ENCODE peak calls at places on chromosomes 4 and X, in eight cellular contexts. I is suprapubic skin, X is sigmoid colon, C is gastrocnemius medialis, A is transverse colon, K is HepG2, F is tibial nerve, H is prostate gland. Z is an unnamed sample.

GRCh38 chr4:14345356-14345775 is 656.9 kb upstream of the CPEB2 start:
- DNase-seq in H (no peak), A (no peak), I (no peak), X (no peak), F (peak; percentile 13), K (no peak), C (no peak), Z (no peak)

GRCh38 chr4:148030486-148030885 is 298.6 kb downstream of the ARHGAP10 start:
- DNase-seq in K (no peak), C (no peak), H (no peak), I (no peak), F (no peak), A (no peak), X (no peak), Z (no peak)

GRCh38 chr4:138659640-138660325 is 355.8 kb upstream of the NOCT start:
- DNase-seq in K (no peak), F (no peak), A (no peak), H (no peak), C (no peak), X (no peak), I (no peak), Z (no peak)

GRCh38 chr4:15544196-15544730 is 74.6 kb downstream of the CC2D2A start:
- DNase-seq in I (no peak), F (no peak), H (no peak), X (no peak), A (no peak), K (no peak), C (no peak), Z (no peak)

GRCh38 chr4:123278755-123279154 is 117.8 kb upstream of the SPRY1 start:
- DNase-seq in K (no peak), H (no peak), X (no peak), F (no peak), C (no peak), I (no peak), A (no peak), Z (no peak)

GRCh38 chr4:87050596-87050995 is 115.8 kb downstream of the AFF1 start:
- DNase-seq in A (no peak), F (peak; percentile 58), H (no peak), I (no peak), K (no peak), X (no peak), C (no peak), Z (no peak)

GRCh38 chr4:5050520-5050955 is 742 bp upstream of the STK32B start:
- DNase-seq in X (peak; percentile 87), F (peak; percentile 53), K (peak; percentile 46), H (peak; percentile 43), I (peak; percentile 86), A (peak; percentile 54), C (peak; percentile 35), Z (peak; percentile 77)

GRCh38 chrX:118702741-118703140 is 24.7 kb upstream of the IL13RA1 start:
- DNase-seq in H (no peak), F (no peak), A (no peak), I (no peak), K (peak; percentile 73), C (no peak), X (no peak), Z (no peak)

GRCh38 chr4:189786447-189786846 is 154.2 kb upstream of the FRG1 start:
- DNase-seq in K (no peak), A (no peak), F (no peak), C (no peak), X (no peak), H (no peak), I (no peak), Z (no peak)

GRCh38 chr4:44415251-44415650 is 33.4 kb downstream of the KCTD8 start:
- DNase-seq in I (no peak), F (no peak), H (no peak), A (no peak), X (no peak), C (no peak), K (no peak), Z (no peak)

GRCh38 chrX:31136144-31136572 is 64.3 kb upstream of the FTHL17 start:
- DNase-seq in I (no peak), H (no peak), X (no peak), A (no peak), K (no peak), C (no peak), F (no peak), Z (no peak)

GRCh38 chr4:84673475-84674230 is 90.7 kb downstream of the CDS1 start:
- DNase-seq in H (no peak), K (no peak), X (no peak), F (no peak), I (no peak), C (no peak), A (no peak), Z (no peak)

GRCh38 chrX:68045008-68045577 is 388.2 kb downstream of the OPHN1 start:
- DNase-seq in I (no peak), F (no peak), K (no peak), C (no peak), X (no peak), H (no peak), A (no peak), Z (no peak)

GRCh38 chrX:147405764-147406163 is 506.0 kb upstream of the FMR1 start:
- DNase-seq in F (no peak), H (no peak), X (peak; percentile 54), K (no peak), C (no peak), A (no peak), I (no peak), Z (no peak)

GRCh38 chrX:47530054-47530453 is 31.0 kb upstream of the ARAF start:
- DNase-seq in H (no peak), K (no peak), F (no peak), X (peak; percentile 3), A (no peak), I (no peak), C (no peak), Z (no peak)

GRCh38 chrX:41541381-41541780 is 94.2 kb downstream of the NYX start:
- DNase-seq in A (no peak), F (no peak), I (no peak), K (no peak), X (no peak), H (no peak), C (no peak), Z (no peak)

DNA sequence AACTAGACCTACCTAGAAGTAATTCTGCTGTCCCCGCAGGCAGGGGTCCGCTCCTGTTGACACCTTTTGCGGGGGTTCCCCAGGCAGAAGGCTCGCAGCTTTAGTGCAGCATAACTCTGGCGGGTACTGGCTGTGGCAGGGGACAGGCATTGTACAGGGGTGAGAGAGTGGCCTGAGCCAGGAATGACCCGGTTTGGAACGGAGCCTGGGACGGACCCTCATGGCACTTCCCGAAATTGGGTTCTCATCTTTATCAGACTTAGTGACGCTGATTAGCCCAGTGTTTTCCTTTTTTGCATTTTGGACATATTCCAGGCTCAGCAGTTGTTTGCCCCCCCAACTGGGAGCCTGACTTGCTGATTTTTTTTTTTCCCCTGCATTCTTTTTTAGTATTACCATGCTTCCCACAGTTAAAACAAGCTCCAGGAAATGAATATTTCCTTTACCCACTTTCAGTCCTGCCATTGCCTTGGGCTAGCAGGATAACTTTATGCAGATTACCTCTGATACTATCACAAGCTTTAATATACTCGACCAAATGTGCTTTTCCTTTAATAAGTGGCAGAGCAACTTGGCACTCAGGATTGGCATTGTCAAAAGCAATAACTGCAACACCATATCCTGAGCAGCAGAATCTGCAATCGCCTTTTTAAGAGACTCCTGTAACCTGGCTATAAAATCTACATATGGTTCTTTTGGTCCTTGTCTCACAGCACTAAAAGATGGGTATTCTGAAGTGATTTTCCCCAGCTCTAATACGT is 55.9 kb upstream of the WDR1 start:
- DNase-seq in C (no peak), K (no peak), H (peak; percentile 11), F (no peak), I (no peak), A (no peak), X (no peak), Z (no peak)
- H3K27ac ChIP-seq in C (peak overlapping the region; percentile 77), K (no peak overlapping the region), H (peak overlapping the region; percentile 57), F (no peak overlapping the region), I (peak overlapping the region; percentile 6), A (peak overlapping the region; percentile 67), X (peak overlapping the region; percentile 82), Z (peak overlapping the region; percentile 43)

DNA sequence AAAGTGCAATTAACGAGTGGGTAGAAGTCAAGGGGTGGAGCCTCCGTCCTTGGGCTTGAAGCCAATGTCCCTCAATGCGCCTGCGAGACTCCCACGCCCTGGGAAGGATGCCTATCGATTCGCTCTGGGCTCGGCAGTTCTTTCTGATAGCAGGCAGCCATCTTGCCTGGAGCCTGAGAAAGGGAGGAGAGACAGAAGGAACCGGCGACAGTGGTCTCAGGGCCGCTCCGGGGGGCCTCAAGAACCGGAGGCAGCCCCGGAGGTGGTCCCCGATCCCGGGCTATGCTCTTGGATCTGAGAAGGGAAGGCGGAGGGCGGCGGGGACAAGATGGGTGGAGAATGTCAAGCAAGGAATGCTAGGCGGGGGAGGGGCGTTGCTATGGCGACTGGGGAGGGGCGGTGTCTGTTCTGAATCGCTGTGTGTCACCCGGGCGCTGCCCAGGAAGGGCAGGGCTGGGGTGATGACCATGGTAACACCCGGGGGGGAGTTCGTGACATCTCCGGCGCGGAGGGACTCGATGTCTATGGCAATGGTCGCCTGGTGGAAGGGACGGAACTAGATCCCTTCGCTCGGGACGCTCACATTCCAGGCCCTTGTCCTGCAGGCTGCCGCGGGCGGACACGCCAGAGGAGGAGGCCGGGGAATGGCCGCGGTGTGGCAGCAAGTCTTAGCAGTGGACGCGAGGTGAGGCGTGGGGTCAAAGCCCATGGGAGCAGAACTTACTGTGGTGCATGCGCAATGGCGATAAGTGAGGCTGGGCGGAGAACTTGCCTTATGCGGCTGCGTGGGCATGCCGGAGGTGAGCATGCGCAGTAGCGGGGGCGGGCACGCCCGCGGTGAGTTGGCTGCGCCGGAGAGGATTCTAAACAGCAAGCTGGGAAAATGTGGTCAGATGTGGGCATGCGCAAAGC is at the start of gene WDR13:
- DNase-seq in F (peak; percentile 85), I (peak; percentile 92), C (peak; percentile 90), A (peak; percentile 94), X (peak; percentile 95), H (peak; percentile 86), K (peak; percentile 84), Z (peak; percentile 91)
- TF ChIP-seq POLR2A in F (no peak), I (no peak), C (peak; percentile 61), A (peak; percentile 75), X (peak; percentile 46), H (peak; percentile 58), K (peak; percentile 88), Z (no peak)

GRCh38 chr4:38950159-38950558 is 82.0 kb downstream of the TMEM156 start:
- DNase-seq in F (no peak), K (no peak), I (no peak), H (no peak), C (no peak), A (no peak), X (no peak), Z (no peak)
- H3K4me1 ChIP-seq in F (peaks cover 12% of the 10 kb centered on the region), K (peaks cover 16% of the 10 kb centered on the region), I (peaks cover 3% of the 10 kb centered on the region), H (peaks cover 3% of the 10 kb centered on the region), C (peaks cover 3% of the 10 kb centered on the region), A (peaks cover 22% of the 10 kb centered on the region), X (peaks cover 63% of the 10 kb centered on the region), Z (no peaks in the 10 kb centered on the region)

DNA sequence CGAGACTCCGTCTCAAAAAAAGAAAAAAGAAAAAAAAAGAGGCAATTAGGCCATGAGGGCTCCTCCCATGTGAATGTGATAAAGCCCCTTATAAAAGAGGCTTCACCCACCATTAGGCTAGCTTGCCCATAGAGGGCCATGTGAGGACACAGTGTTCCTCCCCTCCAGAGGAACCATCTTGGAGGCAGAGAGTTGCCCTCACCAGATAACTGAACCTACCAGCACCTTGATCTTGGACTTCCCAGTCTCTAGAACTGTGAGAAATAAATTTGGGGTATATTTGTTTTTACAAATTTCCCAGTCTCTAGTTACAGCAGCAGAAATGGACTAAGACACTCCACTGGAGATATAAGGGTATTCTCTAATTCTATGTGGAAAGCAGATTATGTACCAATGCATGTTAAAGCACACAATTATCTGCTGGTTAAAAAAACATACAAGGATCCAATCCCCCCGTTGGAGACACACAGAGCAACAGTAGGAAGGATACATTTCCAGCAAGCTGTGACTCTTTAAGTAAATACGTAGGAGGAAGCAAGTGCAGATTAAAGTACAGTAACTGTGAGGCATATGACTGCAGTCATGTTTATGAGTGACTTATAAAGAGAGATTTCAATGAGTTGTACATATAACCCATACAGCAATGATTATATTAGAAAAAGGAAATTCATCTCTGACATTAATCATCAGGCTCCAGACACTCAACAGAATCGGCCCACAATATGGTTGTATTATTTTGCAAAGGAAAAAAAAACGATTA is 21.4 kb downstream of the SH3RF1 start:
- DNase-seq in I (no peak), X (no peak), F (no peak), K (peak; percentile 90), H (no peak), A (no peak), C (no peak), Z (no peak)
- H3K27ac ChIP-seq in I (no peak overlapping the region), X (no peak overlapping the region), F (peak overlapping the region; percentile 17), K (peak overlapping the region; percentile 77), H (no peak overlapping the region), A (peak overlapping the region; percentile 88), C (no peak overlapping the region), Z (peak overlapping the region; percentile 3)